ENCODE peak calls at places on chromosomes 3 and 15, in seven cellular contexts. O is WERI-Rb-1; G is astrocyte; B is activated CD8-positive, alpha-beta memory T cell treated with anti-CD3 and anti-CD28 coated beads for 24 hours; W is activated gamma-delta T cell treated with anti-CD3 and anti-CD28 coated beads, Interleukin-2, amount 50 U/mL, for 16 hours; M is MCF 10A; U is HuH-7. P is an unnamed sample.

GRCh38 chr15:81156324-81156723 is 22.3 kb downstream of the CFAP161 start:
- DNase-seq in G (no peak), M (no peak), O (no peak), W (no peak), B (no peak), U (no peak), P (no peak)

GRCh38 chr3:45673273-45673672 is 15.9 kb upstream of the SACM1L start:
- DNase-seq in O (no peak), M (no peak), W (no peak), U (no peak), B (no peak), G (no peak), P (no peak)

GRCh38 chr3:6736781-6737180 is 124.1 kb upstream of the GRM7 start:
- DNase-seq in B (no peak), W (no peak), U (no peak), G (no peak), O (no peak), M (no peak), P (no peak)

GRCh38 chr3:52193059-52193458 is 4.9 kb upstream of the ALAS1 start:
- DNase-seq in G (no peak), W (no peak), M (peak), B (no peak), U (no peak), O (no peak), P (no peak)

GRCh38 chr15:35309886-35310285 is 224.8 kb upstream of the NANOGP8 start:
- DNase-seq in B (no peak), G (peak), U (no peak), M (no peak), W (no peak), O (no peak), P (no peak)

GRCh38 chr3:42668793-42669217 is 15.3 kb downstream of the ZBTB47 start:
- DNase-seq in W (no peak), U (no peak), B (no peak), M (peak), O (no peak), G (no peak), P (peak)

GRCh38 chr3:129121016-129121791 is 400 bp downstream of the RAB43 start:
- DNase-seq in O (no peak), G (no peak), M (no peak), W (peak), U (no peak), B (peak), P (no peak)

GRCh38 chr15:38899300-38899699 is 334.7 kb upstream of the RASGRP1 start:
- DNase-seq in M (peak), G (peak), O (no peak), W (no peak), U (no peak), B (no peak), P (no peak)

GRCh38 chr3:11739123-11739522 is 95.4 kb upstream of the VGLL4 start:
- DNase-seq in W (no peak), O (no peak), M (no peak), U (no peak), G (no peak), B (no peak), P (no peak)

GRCh38 chr15:35505816-35506215 is 40.1 kb downstream of the DPH6 start:
- DNase-seq in W (no peak), M (no peak), G (no peak), B (no peak), U (no peak), O (no peak), P (no peak)

GRCh38 chr15:85330941-85331588 is 49.3 kb upstream of the AKAP13 start:
- DNase-seq in M (peak), U (peak), O (peak), B (peak), W (peak), G (peak), P (peak)

GRCh38 chr3:183131735-183132134 is 30.8 kb downstream of the LAMP3 start:
- DNase-seq in M (peak), O (no peak), B (no peak), W (no peak), G (no peak), U (no peak), P (no peak)

GRCh38 chr3:151213881-151214280 is 10.9 kb upstream of the GPR171 start:
- DNase-seq in G (peak), W (no peak), B (no peak), O (no peak), U (no peak), M (no peak), P (no peak)

GRCh38 chr3:38153986-38154608 is 11.2 kb upstream of the OXSR1 start:
- DNase-seq in U (no peak), O (no peak), G (no peak), M (peak), B (no peak), W (no peak), P (no peak)

GRCh38 chr15:28020644-28021043 is 78.5 kb downstream of the OCA2 start:
- DNase-seq in M (no peak), W (no peak), U (no peak), G (no peak), B (no peak), O (no peak), P (no peak)

GRCh38 chr3:19662516-19662915 is 271.5 kb downstream of the EFHB start:
- DNase-seq in O (no peak), U (no peak), G (no peak), M (no peak), W (no peak), B (no peak), P (no peak)

GRCh38 chr3:25652921-25653320 is 11.8 kb downstream of the TOP2B start:
- DNase-seq in O (no peak), G (peak), B (no peak), W (no peak), U (no peak), M (no peak), P (no peak)

GRCh38 chr3:150603888-150604319 is 783 bp downstream of the SELENOT start:
- DNase-seq in B (no peak), W (no peak), U (peak), M (peak), G (no peak), O (peak), P (peak)

GRCh38 chr15:77819271-77819806 is 186.6 kb upstream of the LINGO1 start:
- DNase-seq in M (no peak), W (no peak), O (peak), B (no peak), U (no peak), G (no peak), P (peak)

GRCh38 chr3:22887664-22888291 is 315.3 kb upstream of the UBE2E2 start:
- DNase-seq in W (no peak), G (peak), M (peak), U (peak), B (no peak), O (peak), P (no peak)

GRCh38 chr15:57031605-57032004 is 113.2 kb downstream of the TCF12 start:
- DNase-seq in G (peak), B (no peak), U (no peak), O (no peak), W (no peak), M (no peak), P (peak)

GRCh38 chr3:54861248-54862067 is 66.4 kb downstream of the LRTM1 start:
- DNase-seq in O (no peak), W (no peak), G (no peak), M (no peak), U (no peak), B (no peak), P (no peak)

GRCh38 chr3:69086133-69086722 is 1.5 kb downstream of the ARL6IP5 start:
- DNase-seq in B (peak), G (peak), U (no peak), W (peak), M (peak), O (peak), P (peak)

GRCh38 chr3:23113455-23114171 is 89.5 kb upstream of the UBE2E2 start:
- DNase-seq in O (no peak), W (no peak), B (no peak), G (peak), M (peak), U (no peak), P (no peak)

GRCh38 chr15:83446904-83447708 is at the start of gene SH3GL3:
- DNase-seq in G (peak), B (peak), M (peak), W (no peak), O (peak), U (no peak), P (peak)

GRCh38 chr3:71376911-71377310 is 206.6 kb downstream of the FOXP1 start:
- DNase-seq in O (no peak), B (no peak), W (no peak), M (no peak), G (no peak), U (no peak), P (no peak)

GRCh38 chr3:157589168-157589567 is 86.0 kb upstream of the VEPH1 start:
- DNase-seq in U (no peak), B (no peak), W (no peak), M (no peak), O (no peak), G (no peak), P (no peak)